ENCODE peak calls at places on chromosomes 3 and 15, in eight cellular contexts. B, W, L, Q, T, C, K and J are unnamed samples.

GRCh38 chr3:36380171-36381031 is at the start of gene STAC:
- DNase-seq in K (peak; percentile 69), C (peak; percentile 86), W (no peak), B (peak; percentile 13), Q (no peak), T (peak; percentile 56), L (peak; percentile 47), J (no peak)

GRCh38 chr3:169266351-169266750 is 397.2 kb downstream of the MECOM start:
- DNase-seq in B (no peak), W (no peak), C (no peak), Q (no peak), K (no peak), T (no peak), L (no peak), J (no peak)

GRCh38 chr3:10816019-10816862 is at the start of gene SLC6A11:
- DNase-seq in K (no peak), Q (no peak), W (no peak), T (no peak), L (no peak), C (peak; percentile 7), B (no peak), J (no peak)

GRCh38 chr15:40256642-40257235 is 17.9 kb downstream of the PAK6 start:
- DNase-seq in K (peak; percentile 76), L (no peak), T (peak; percentile 85), Q (no peak), W (no peak), C (no peak), B (no peak), J (peak; percentile 13)

GRCh38 chr15:55802600-55803376 is 59.8 kb upstream of the PRTG start:
- DNase-seq in T (no peak), B (no peak), K (no peak), C (no peak), W (no peak), L (no peak), Q (no peak), J (no peak)

GRCh38 chr3:141266797-141267555 is 35.4 kb downstream of the PXYLP1 start:
- DNase-seq in B (no peak), L (no peak), W (no peak), T (no peak), K (no peak), C (no peak), Q (no peak), J (peak; percentile 51)

GRCh38 chr3:30964612-30965011 is 70.2 kb upstream of the GADL1 start:
- DNase-seq in W (no peak), B (no peak), T (no peak), C (no peak), L (no peak), Q (no peak), K (no peak), J (no peak)

GRCh38 chr3:119700269-119700919 is 2.4 kb upstream of the CFAP91 start:
- DNase-seq in W (no peak), K (no peak), Q (no peak), T (no peak), L (peak; percentile 70), B (no peak), C (no peak), J (no peak)

GRCh38 chr3:106299300-106300098 is 430.7 kb upstream of the CBLB start:
- DNase-seq in K (no peak), T (no peak), Q (no peak), L (no peak), W (no peak), B (no peak), C (peak; percentile 8), J (no peak)

DNA sequence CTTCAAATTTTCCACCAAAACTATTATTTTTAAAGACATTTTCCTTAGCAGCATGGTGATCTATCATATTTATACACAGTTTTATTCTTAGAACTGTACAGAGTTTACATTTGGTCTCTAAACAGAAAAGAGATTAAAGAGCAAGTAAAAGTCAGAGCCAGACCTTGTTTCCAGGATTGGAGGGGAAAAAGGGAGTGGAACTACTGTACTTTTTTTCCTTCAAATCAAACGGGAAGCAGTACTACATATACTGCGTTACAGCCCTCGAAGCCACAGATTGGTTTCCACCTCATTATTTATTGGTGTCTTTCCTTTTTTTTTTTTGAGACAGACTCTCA is 6.6 kb downstream of the TJP1 start:
- DNase-seq in K (no peak), T (no peak), C (no peak), Q (no peak), L (no peak), W (no peak), B (no peak), J (no peak)
- H3K27me3 ChIP-seq in K (no peaks in the 10 kb centered on the region), T (no peaks in the 10 kb centered on the region), C (no peaks in the 10 kb centered on the region), Q (no peaks in the 10 kb centered on the region), L (no peaks in the 10 kb centered on the region), W (no peaks in the 10 kb centered on the region), B (no peaks in the 10 kb centered on the region), J (peaks cover 20% of the 10 kb centered on the region)

GRCh38 chr3:13556214-13556613 is 7.3 kb downstream of the FBLN2 start:
- DNase-seq in B (no peak), Q (no peak), L (no peak), K (no peak), C (no peak), W (no peak), T (no peak), J (no peak)

GRCh38 chr3:13553686-13554085 is 4.8 kb downstream of the FBLN2 start:
- DNase-seq in L (no peak), W (no peak), T (no peak), K (no peak), C (no peak), B (no peak), Q (no peak), J (no peak)

GRCh38 chr3:13556937-13557336 is 8.0 kb downstream of the FBLN2 start:
- DNase-seq in T (no peak), B (no peak), Q (no peak), L (no peak), K (no peak), W (no peak), C (no peak), J (no peak)

GRCh38 chr3:13557417-13557816 is 8.5 kb downstream of the FBLN2 start:
- DNase-seq in C (no peak), Q (no peak), T (no peak), K (no peak), B (no peak), L (no peak), W (no peak), J (no peak)

GRCh38 chr3:13555753-13556152 is 6.8 kb downstream of the FBLN2 start:
- DNase-seq in K (no peak), C (no peak), Q (no peak), T (no peak), B (no peak), L (no peak), W (no peak), J (no peak)
- H3K27me3 ChIP-seq in K (no peaks in the 10 kb centered on the region), C (no peaks in the 10 kb centered on the region), Q (no peaks in the 10 kb centered on the region), T (peaks cover 5% of the 10 kb centered on the region), B (peaks cover 47% of the 10 kb centered on the region), L (no peaks in the 10 kb centered on the region), W (no peaks in the 10 kb centered on the region), J (no peaks in the 10 kb centered on the region)

DNA sequence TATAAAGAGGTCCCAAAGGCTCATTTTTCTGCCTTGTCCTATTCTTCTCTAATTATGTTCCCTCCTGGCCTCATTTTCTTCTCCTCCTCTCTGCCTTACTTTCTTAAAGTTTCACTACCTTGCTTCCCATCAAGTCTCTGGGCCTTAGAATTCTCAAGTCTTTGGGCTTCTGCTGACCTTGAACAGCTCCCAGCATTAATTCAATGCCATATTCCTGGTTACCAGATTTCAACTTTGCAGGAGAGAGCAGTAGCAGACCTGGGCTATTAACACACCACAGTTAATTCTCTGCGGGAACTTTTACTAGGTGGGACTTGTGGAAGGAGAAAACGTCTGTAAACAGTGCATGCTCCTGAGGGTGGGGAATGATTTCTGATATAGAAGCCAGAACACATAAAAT is 214.6 kb downstream of the MEIS2 start:
- DNase-seq in L (no peak), Q (no peak), B (no peak), T (no peak), C (no peak), K (no peak), W (no peak), J (no peak)
- H3K27me3 ChIP-seq in L (peaks cover 2% of the 10 kb centered on the region), Q (peaks cover 6% of the 10 kb centered on the region), B (peaks cover 75% of the 10 kb centered on the region), T (peaks cover 14% of the 10 kb centered on the region), C (no peaks in the 10 kb centered on the region), K (peaks cover 40% of the 10 kb centered on the region), W (no peaks in the 10 kb centered on the region), J (peaks cover 28% of the 10 kb centered on the region)

DNA sequence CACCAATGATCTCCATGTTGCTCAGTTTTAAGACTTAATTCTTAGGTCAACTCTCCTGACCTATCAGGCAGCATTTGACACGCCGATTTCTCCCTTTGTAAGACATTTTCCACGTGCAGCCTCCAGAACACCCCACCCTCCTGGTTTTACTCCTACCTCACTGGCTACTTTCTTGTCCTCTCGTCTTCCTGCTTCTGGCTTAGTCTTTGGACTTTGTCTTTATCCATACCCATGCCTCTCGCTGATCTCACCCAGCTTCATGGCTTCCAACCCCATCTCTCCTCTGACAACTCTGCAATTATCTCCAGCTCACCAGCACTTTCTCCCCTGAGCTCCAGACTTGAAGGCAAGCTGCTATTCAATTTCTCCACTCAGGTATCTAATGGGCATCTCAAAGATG is 99.3 kb upstream of the UMPS start:
- DNase-seq in W (no peak), K (no peak), C (no peak), Q (no peak), B (no peak), T (no peak), L (no peak), J (no peak)
- H3K27me3 ChIP-seq in W (no peaks in the 10 kb centered on the region), K (no peaks in the 10 kb centered on the region), C (no peaks in the 10 kb centered on the region), Q (no peaks in the 10 kb centered on the region), B (no peaks in the 10 kb centered on the region), T (no peaks in the 10 kb centered on the region), L (no peaks in the 10 kb centered on the region), J (no peaks in the 10 kb centered on the region)

GRCh38 chr15:99965376-99965775 is 232.1 kb upstream of the LYSMD4 start:
- DNase-seq in C (no peak), B (no peak), T (no peak), K (no peak), Q (no peak), L (no peak), W (no peak), J (no peak)

GRCh38 chr15:99969261-99969960 is 236.2 kb upstream of the LYSMD4 start:
- DNase-seq in Q (no peak), C (no peak), W (no peak), T (peak; percentile 5), K (no peak), L (no peak), B (no peak), J (no peak)

GRCh38 chr15:99963976-99964375 is 230.7 kb upstream of the LYSMD4 start:
- DNase-seq in C (no peak), B (no peak), Q (no peak), L (peak; percentile 3), W (no peak), K (peak; percentile 14), T (no peak), J (no peak)

GRCh38 chr15:99967841-99968371 is 234.7 kb upstream of the LYSMD4 start:
- DNase-seq in L (no peak), T (peak; percentile 90), B (no peak), Q (no peak), W (no peak), C (peak; percentile 51), K (no peak), J (no peak)

DNA sequence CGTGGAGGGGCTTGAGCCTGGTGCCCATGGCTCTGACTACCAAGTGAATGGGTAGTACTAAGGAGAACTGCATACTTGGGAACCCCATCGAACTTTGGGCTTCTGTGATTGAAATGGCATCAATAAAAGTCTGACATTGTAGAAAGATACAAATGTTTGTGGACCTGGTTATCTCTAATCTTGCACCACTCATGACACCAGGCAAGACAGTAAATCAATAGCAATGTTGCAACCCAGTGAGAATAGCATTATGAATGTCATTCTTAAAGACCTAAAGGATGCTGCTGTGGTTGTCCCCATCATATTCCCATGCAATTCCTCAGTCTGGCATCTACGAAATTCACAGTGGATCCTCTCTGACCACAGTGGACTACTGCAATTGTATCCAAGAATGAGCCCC is 233.6 kb upstream of the LYSMD4 start:
- DNase-seq in Q (no peak), C (no peak), W (no peak), L (no peak), T (no peak), K (no peak), B (no peak), J (no peak)
- H3K27me3 ChIP-seq in Q (no peaks in the 10 kb centered on the region), C (no peaks in the 10 kb centered on the region), W (no peaks in the 10 kb centered on the region), L (no peaks in the 10 kb centered on the region), T (no peaks in the 10 kb centered on the region), K (no peaks in the 10 kb centered on the region), B (no peaks in the 10 kb centered on the region), J (no peaks in the 10 kb centered on the region)